ENCODE peak calls at places on chromosomes 13 and 19, in six cellular contexts. Y is HCT116, O is K562, I is HepG2, W is H1, K is GM12878. S is an unnamed sample.

GRCh38 chr13:59874973-59875372 is 288.8 kb downstream of the DIAPH3 start:
- DNase-seq in Y (no peak), O (no peak), I (no peak), W (no peak), K (no peak), S (no peak)

GRCh38 chr13:27401210-27401609 is 23.2 kb upstream of the GTF3A start:
- DNase-seq in Y (no peak), O (no peak), I (no peak), W (no peak), K (no peak), S (no peak)

GRCh38 chr13:26919311-26919710 is 158.7 kb upstream of the GPR12 start:
- DNase-seq in Y (no peak), O (no peak), I (no peak), W (no peak), K (no peak), S (no peak)

GRCh38 chr13:44267966-44268365 is 105.7 kb upstream of the SERP2 start:
- DNase-seq in Y (no peak), O (no peak), I (no peak), W (no peak), K (no peak), S (no peak)

GRCh38 chr19:55546822-55547614 is 1.7 kb upstream of the SBK3 start:
- DNase-seq in Y (no peak), O (peak; percentile 63), I (peak; percentile 35), W (no peak), K (no peak), S (no peak)

GRCh38 chr19:1172353-1173159 is 1.5 kb downstream of the SBNO2 start:
- DNase-seq in Y (no peak), O (no peak), I (no peak), W (no peak), K (no peak), S (no peak)

GRCh38 chr19:29519931-29520330 is 5.9 kb upstream of the VSTM2B start:
- DNase-seq in Y (no peak), O (no peak), I (no peak), W (no peak), K (no peak), S (no peak)

GRCh38 chr13:89310943-89311342 is 1639.8 kb downstream of the SLITRK5 start:
- DNase-seq in Y (no peak), O (no peak), I (no peak), W (no peak), K (no peak), S (no peak)

GRCh38 chr19:7292950-7293794 is 1.0 kb downstream of the INSR start:
- DNase-seq in Y (no peak), O (no peak), I (peak; percentile 21), W (peak; percentile 61), K (no peak), S (no peak)

GRCh38 chr19:7928741-7929701 is 3.1 kb upstream of the CTXN1 start:
- DNase-seq in Y (no peak), O (peak; percentile 70), I (peak; percentile 53), W (peak; percentile 90), K (no peak), S (no peak)

GRCh38 chr13:100280681-100281080 is 191.8 kb downstream of the PCCA start:
- DNase-seq in Y (no peak), O (no peak), I (no peak), W (no peak), K (no peak), S (no peak)

GRCh38 chr19:42088471-42089190 is 12.7 kb downstream of the ZNF574 start:
- DNase-seq in Y (no peak), O (no peak), I (no peak), W (no peak), K (no peak), S (no peak)

GRCh38 chr13:47119568-47120080 is 222.8 kb upstream of the HTR2A start:
- DNase-seq in Y (no peak), O (no peak), I (no peak), W (no peak), K (no peak), S (no peak)

GRCh38 chr13:79481685-79482052 is 714 bp downstream of the NDFIP2 start:
- DNase-seq in Y (no peak), O (peak; percentile 14), I (no peak), W (no peak), K (no peak), S (no peak)

GRCh38 chr13:98269386-98269785 is 92.3 kb upstream of the RNF113B start:
- DNase-seq in Y (no peak), O (no peak), I (peak; percentile 87), W (no peak), K (no peak), S (no peak)

GRCh38 chr19:49906879-49907564 is 10.3 kb upstream of the IL4I1 start:
- DNase-seq in Y (no peak), O (no peak), I (no peak), W (no peak), K (peak; percentile 85), S (no peak)

GRCh38 chr19:20079487-20079886 is 1.7 kb downstream of the ZNF90 start:
- DNase-seq in Y (no peak), O (no peak), I (no peak), W (no peak), K (no peak), S (no peak)

GRCh38 chr19:51660975-51661600 is 14.5 kb upstream of the SIGLEC14 start:
- DNase-seq in Y (peak; percentile 55), O (peak; percentile 77), I (peak; percentile 54), W (peak; percentile 75), K (no peak), S (peak; percentile 68)

GRCh38 chr13:28137556-28137955 is 789 bp upstream of the PAN3 start:
- DNase-seq in Y (no peak), O (no peak), I (no peak), W (no peak), K (no peak), S (no peak)

GRCh38 chr19:56321981-56322558 is 7.4 kb upstream of the ZSCAN5A start:
- DNase-seq in Y (no peak), O (peak; percentile 60), I (no peak), W (no peak), K (no peak), S (no peak)

GRCh38 chr13:111954681-111955411 is 112.1 kb upstream of the SOX1 start:
- DNase-seq in Y (peak; percentile 36), O (no peak), I (no peak), W (peak; percentile 41), K (no peak), S (no peak)

GRCh38 chr13:75399168-75399878 is 82.6 kb downstream of the TBC1D4 start:
- DNase-seq in Y (no peak), O (no peak), I (no peak), W (no peak), K (no peak), S (no peak)

GRCh38 chr19:7789447-7789846 is 26.4 kb downstream of the CLEC4M start:
- DNase-seq in Y (no peak), O (no peak), I (no peak), W (peak; percentile 89), K (no peak), S (no peak)

GRCh38 chr13:45102136-45102802 is 18.0 kb upstream of the GTF2F2 start:
- DNase-seq in Y (no peak), O (no peak), I (no peak), W (no peak), K (no peak), S (no peak)

GRCh38 chr13:42815686-42816085 is 34.3 kb downstream of the FAM216B start:
- DNase-seq in Y (no peak), O (no peak), I (no peak), W (no peak), K (no peak), S (no peak)

GRCh38 chr19:30649934-30650614 is 277.9 kb downstream of the ZNF536 start:
- DNase-seq in Y (peak; percentile 46), O (peak; percentile 50), I (peak; percentile 57), W (peak; percentile 54), K (peak; percentile 24), S (peak; percentile 18)

DNA sequence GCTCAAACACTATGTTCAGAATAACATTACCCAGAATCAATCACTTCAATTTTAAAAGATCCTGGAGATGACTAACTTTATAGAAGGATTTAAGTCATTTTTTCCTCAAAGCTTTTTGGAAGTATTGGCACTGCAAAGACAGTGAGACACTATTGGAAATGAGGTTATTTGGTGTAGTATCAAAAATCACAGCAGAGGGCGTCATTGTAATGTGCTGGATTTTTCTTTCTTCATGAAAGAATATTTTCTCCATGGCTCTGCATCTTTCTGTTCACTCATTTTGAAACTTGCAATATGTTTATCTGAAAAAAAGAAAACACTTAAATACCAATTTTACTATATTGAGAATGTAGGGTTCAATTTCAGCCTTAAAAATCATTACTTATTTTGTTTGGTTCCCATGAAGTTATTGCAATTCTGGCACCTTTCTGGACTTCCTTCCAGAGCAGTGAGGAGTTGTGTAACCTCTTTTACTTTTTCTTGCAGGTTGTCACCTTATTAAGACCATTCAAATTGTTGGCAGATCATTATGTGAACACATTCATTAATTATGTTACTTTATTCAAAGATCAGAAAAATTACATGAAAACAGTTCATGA is 3.7 kb upstream of the CSNK1A1L start:
- DNase-seq in Y (no peak), O (no peak), I (peak; percentile 3), W (no peak), K (no peak), S (no peak)
- TF ChIP-seq ZNF274 in Y (no peak), O (no peak), I (no peak), W (no peak), K (no peak), S (no peak)

GRCh38 chr13:35703061-35703460 is 226.6 kb upstream of the MAB21L1 start:
- DNase-seq in Y (no peak), O (no peak), I (no peak), W (no peak), K (no peak), S (no peak)
- H3K4me3 ChIP-seq in Y (no peak overlapping the region), O (no peak overlapping the region), I (no peak overlapping the region), W (no peak overlapping the region), K (no peak overlapping the region), S (no peak overlapping the region)

DNA sequence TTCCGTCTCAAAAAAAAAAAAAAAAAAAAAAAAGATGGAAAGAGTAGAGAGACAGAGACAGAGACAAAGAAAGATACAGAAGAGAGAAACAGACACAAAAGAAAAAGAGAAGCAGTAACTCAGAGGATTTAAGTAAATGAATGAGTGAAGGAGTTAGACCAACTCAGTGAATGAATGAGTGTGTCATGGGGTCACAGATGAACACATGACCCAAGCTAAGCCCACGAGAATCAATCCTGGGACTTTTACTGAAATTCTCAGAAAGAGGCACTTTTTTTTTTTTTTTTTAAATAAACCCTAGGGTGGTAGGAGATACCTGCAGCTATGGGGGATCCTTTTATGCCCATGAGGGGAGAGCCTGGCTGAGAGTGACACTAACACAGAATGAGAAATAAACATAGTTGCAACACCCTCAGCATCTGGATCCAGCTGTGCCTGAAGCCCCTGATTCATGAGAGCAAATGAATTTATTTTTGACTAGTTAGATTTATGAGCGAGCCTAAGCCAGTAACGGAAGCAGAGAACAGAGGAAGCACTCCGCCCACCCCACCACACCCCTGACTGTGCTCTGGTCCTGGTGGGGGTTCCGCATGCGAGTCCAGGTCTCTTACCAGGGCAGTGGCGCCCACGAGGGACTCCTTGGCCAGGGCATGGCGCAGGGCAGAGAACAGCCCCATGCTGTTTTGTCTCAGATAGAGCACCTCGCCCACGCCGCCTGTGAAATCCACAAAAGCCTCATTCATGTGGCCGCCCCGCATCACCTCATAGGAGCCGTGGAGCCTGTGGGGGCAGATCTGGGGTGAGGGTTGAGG is 4.6 kb downstream of the CAPN12 start:
- DNase-seq in Y (no peak), O (no peak), I (no peak), W (no peak), K (no peak), S (no peak)
- TF ChIP-seq ZNF274 in Y (no peak), O (no peak), I (no peak), W (no peak), K (no peak), S (no peak)

DNA sequence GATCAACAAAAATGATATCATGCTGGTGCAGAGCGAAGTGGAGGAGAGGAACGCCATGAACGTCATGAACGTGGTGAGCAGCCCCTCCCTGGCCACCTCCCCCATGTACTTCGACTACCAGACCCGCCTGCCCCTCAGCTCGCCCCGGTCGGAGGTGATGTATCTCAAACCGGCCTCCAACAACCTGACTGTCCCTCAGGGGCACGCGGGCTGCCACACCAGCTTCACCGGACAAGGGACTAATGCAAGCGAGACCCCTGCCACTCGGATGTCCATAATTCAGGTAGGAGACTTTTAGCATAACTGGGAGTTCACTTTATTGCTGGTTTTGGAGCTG is 3.3 kb downstream of the PCDH17 start:
- DNase-seq in Y (no peak), O (no peak), I (no peak), W (no peak), K (no peak), S (no peak)
- H3K4me3 ChIP-seq in Y (no peak overlapping the region), O (no peak overlapping the region), I (no peak overlapping the region), W (no peak overlapping the region), K (no peak overlapping the region), S (no peak overlapping the region)